ENCODE peak calls at places on chromosomes 6 and 20, in four cellular contexts. One of them, this sample, is unnamed.

GRCh38 chr6:130359736-130360135 is 6.1 kb upstream of the TMEM200A start:
- DNase-seq in bronchial epithelial cell: peak; percentile 18
- DNase-seq in tibial artery: no peak
- DNase-seq in heart left ventricle: no peak
- DNase-seq in this sample: no peak

GRCh38 chr20:57398901-57399535 is 7.8 kb downstream of the RBM38 start:
- DNase-seq in tibial artery: no peak
- DNase-seq in bronchial epithelial cell: no peak
- DNase-seq in heart left ventricle: no peak
- DNase-seq in this sample: no peak

GRCh38 chr20:34375977-34376430 is 12.9 kb downstream of the ITCH start:
- DNase-seq in bronchial epithelial cell: no peak
- DNase-seq in heart left ventricle: no peak
- DNase-seq in tibial artery: no peak
- DNase-seq in this sample: no peak

GRCh38 chr6:116371384-116372209 is 850 bp downstream of the DSE start:
- DNase-seq in bronchial epithelial cell: peak; percentile 86
- DNase-seq in heart left ventricle: peak; percentile 76
- DNase-seq in tibial artery: peak; percentile 88
- DNase-seq in this sample: peak; percentile 79

GRCh38 chr20:1001981-1002681 is at the start of gene RSPO4:
- DNase-seq in tibial artery: peak; percentile 62
- DNase-seq in bronchial epithelial cell: no peak
- DNase-seq in heart left ventricle: no peak
- DNase-seq in this sample: no peak

GRCh38 chr20:61812121-61812520 is 253.6 kb downstream of the TAF4 start:
- DNase-seq in tibial artery: no peak
- DNase-seq in heart left ventricle: no peak
- DNase-seq in bronchial epithelial cell: no peak
- DNase-seq in this sample: no peak

GRCh38 chr6:133814797-133815196 is 74.1 kb upstream of the TCF21 start:
- DNase-seq in heart left ventricle: no peak
- DNase-seq in tibial artery: no peak
- DNase-seq in bronchial epithelial cell: peak; percentile 82
- DNase-seq in this sample: peak; percentile 61

GRCh38 chr6:109240370-109241084 is 141.7 kb downstream of the CD164 start:
- DNase-seq in tibial artery: no peak
- DNase-seq in bronchial epithelial cell: no peak
- DNase-seq in heart left ventricle: no peak
- DNase-seq in this sample: no peak

GRCh38 chr6:33433001-33433559 is 13.2 kb downstream of the SYNGAP1 start:
- DNase-seq in heart left ventricle: no peak
- DNase-seq in tibial artery: peak; percentile 31
- DNase-seq in bronchial epithelial cell: no peak
- DNase-seq in this sample: no peak

GRCh38 chr6:102438181-102438580 is 1044.7 kb downstream of the GRIK2 start:
- DNase-seq in tibial artery: no peak
- DNase-seq in heart left ventricle: no peak
- DNase-seq in bronchial epithelial cell: no peak
- DNase-seq in this sample: no peak

GRCh38 chr6:149864578-149865535 is 698 bp upstream of the LRP11 start:
- DNase-seq in heart left ventricle: no peak
- DNase-seq in tibial artery: no peak
- DNase-seq in bronchial epithelial cell: peak; percentile 72
- DNase-seq in this sample: peak; percentile 42

DNA sequence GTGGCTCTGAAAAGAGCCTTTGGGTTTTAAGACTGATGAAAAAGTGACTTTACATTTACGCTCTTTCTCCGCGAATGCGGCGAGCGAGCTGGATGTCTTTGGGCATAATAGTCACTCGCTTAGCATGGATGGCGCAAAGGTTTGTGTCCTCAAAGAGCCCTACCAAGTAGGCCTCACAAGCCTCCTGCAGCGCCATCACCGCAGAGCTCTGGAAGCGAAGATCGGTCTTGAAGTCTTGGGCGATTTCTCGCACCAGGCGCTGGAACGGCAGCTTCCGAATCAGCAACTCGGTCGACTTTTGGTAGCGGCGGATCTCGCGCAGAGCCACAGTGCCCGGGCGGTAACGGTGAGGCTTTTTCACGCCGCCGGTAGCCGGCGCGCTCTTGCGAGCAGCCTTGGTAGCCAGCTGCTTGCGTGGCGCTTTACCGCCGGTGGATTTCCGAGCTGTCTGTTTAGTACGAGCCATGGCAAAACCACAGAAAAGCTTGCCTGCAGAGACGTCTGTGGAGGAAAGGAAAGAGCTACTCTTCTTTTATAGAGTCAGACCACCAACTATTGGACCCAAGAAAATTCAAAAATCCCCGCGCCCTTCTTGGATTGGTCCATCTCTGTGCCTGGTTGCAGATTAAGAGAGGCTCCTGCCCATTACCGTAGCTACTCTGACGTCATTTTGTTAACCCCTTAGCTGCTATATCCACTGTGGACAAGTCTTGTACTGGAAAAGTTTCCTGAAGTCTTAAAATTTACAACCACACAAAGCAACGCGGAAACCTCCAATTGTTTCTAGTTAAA is 55.4 kb upstream of the HFE start:
- DNase-seq in tibial artery: peak; percentile 86
- DNase-seq in heart left ventricle: peak; percentile 87
- DNase-seq in bronchial epithelial cell: peak; percentile 93
- DNase-seq in this sample: peak; percentile 95
- TF ChIP-seq CTCF in tibial artery: no peak
- TF ChIP-seq CTCF in heart left ventricle: no peak
- TF ChIP-seq CTCF in bronchial epithelial cell: peak; percentile 49
- TF ChIP-seq CTCF in this sample: peak; percentile 42

GRCh38 chr6:57216235-57217101 is 5.6 kb downstream of the RAB23 start:
- DNase-seq in heart left ventricle: peak; percentile 23
- DNase-seq in tibial artery: no peak
- DNase-seq in bronchial epithelial cell: no peak
- DNase-seq in this sample: peak; percentile 55
- TF ChIP-seq CTCF in heart left ventricle: peak; percentile 60
- TF ChIP-seq CTCF in tibial artery: no peak
- TF ChIP-seq CTCF in bronchial epithelial cell: no peak
- TF ChIP-seq CTCF in this sample: peak; percentile 33

GRCh38 chr20:38168791-38169589 is 3.9 kb upstream of the TGM2 start:
- DNase-seq in heart left ventricle: no peak
- DNase-seq in bronchial epithelial cell: peak; percentile 31
- DNase-seq in tibial artery: peak; percentile 68
- DNase-seq in this sample: no peak
- TF ChIP-seq CTCF in heart left ventricle: no peak
- TF ChIP-seq CTCF in bronchial epithelial cell: no peak
- TF ChIP-seq CTCF in tibial artery: no peak
- TF ChIP-seq CTCF in this sample: peak; percentile 42

DNA sequence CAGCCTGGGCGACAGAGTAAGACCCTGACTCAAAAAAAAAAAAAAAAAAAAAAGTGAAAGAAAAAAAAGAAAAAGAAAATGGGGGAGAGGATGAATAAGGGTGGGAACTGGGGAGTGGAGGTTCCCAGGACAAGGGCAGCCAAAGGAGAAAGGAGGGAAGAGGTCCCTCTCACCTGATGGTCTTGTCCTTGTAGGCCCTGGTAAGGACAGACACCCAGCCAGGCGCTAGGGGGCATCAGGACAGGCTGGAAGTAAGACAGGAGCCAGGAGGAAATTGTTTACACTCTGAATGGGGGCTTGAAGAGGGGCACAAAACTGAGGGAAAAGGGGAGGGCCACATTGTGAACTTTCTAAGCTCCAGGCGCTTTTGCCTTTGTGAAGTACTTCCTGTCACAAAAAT is 2.3 kb upstream of the ALDH5A1 start:
- DNase-seq in tibial artery: no peak
- DNase-seq in bronchial epithelial cell: no peak
- DNase-seq in heart left ventricle: no peak
- DNase-seq in this sample: no peak
- TF ChIP-seq CTCF in tibial artery: no peak
- TF ChIP-seq CTCF in bronchial epithelial cell: peak; percentile 38
- TF ChIP-seq CTCF in heart left ventricle: peak; percentile 27
- TF ChIP-seq CTCF in this sample: peak; percentile 8

GRCh38 chr6:12356431-12356830 is 66.3 kb downstream of the EDN1 start:
- DNase-seq in heart left ventricle: no peak
- DNase-seq in tibial artery: no peak
- DNase-seq in bronchial epithelial cell: no peak
- DNase-seq in this sample: no peak

GRCh38 chr6:12359051-12359450 is 68.9 kb downstream of the EDN1 start:
- DNase-seq in tibial artery: no peak
- DNase-seq in heart left ventricle: no peak
- DNase-seq in bronchial epithelial cell: no peak
- DNase-seq in this sample: no peak

GRCh38 chr6:12354499-12354898 is 64.3 kb downstream of the EDN1 start:
- DNase-seq in heart left ventricle: no peak
- DNase-seq in bronchial epithelial cell: peak; percentile 93
- DNase-seq in tibial artery: peak; percentile 80
- DNase-seq in this sample: peak; percentile 91

GRCh38 chr6:12355354-12355753 is 65.2 kb downstream of the EDN1 start:
- DNase-seq in bronchial epithelial cell: peak; percentile 92
- DNase-seq in heart left ventricle: no peak
- DNase-seq in tibial artery: no peak
- DNase-seq in this sample: peak; percentile 88

GRCh38 chr6:12356983-12357972 is 67.1 kb downstream of the EDN1 start:
- DNase-seq in bronchial epithelial cell: peak; percentile 68
- DNase-seq in tibial artery: no peak
- DNase-seq in heart left ventricle: no peak
- DNase-seq in this sample: no peak
- TF ChIP-seq CTCF in bronchial epithelial cell: no peak
- TF ChIP-seq CTCF in tibial artery: no peak
- TF ChIP-seq CTCF in heart left ventricle: no peak
- TF ChIP-seq CTCF in this sample: no peak

DNA sequence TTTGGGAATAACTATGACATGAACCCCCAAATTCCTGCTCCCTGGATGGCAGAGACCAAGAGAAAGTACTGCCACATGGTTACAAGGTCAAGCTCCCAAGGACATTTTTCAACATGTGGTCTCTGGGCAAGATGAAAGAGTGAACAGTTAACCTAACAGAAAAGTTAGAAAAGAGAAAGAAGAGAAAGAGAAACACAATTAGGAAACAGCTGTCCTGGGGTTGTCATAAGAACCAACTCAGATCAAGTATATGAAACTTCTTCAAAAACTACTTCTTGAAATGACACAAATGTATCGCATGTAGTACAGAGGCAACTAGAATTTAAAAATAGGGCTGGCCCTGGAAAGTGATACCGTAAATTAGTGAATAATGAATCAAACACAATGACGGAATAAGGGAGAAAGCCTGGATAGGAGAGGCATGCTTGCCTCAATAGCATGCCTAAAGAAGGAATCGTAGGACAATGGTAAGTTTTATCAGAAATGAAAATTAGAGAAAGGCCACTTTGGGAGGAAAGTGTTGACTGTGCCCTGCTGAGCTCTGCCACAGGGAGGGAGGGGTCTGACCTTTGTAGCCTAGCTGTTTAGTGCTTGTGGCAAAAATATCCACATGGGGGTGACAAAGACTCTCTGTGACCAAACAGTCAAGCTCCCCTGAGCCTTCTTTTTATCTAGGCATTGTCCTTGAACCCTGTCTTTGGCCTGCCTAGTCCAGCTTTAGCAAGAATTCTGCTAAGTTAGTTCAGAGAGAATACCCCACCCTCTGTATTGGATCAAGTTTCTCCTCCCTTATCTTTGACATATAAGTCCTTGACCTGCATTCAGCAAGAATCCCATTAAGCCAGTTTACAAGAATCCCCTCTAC is 4.3 kb upstream of the DCBLD1 start:
- DNase-seq in tibial artery: no peak
- DNase-seq in heart left ventricle: no peak
- DNase-seq in bronchial epithelial cell: peak; percentile 44
- DNase-seq in this sample: no peak
- TF ChIP-seq CTCF in tibial artery: no peak
- TF ChIP-seq CTCF in heart left ventricle: peak; percentile 40
- TF ChIP-seq CTCF in bronchial epithelial cell: peak; percentile 44
- TF ChIP-seq CTCF in this sample: peak; percentile 52

GRCh38 chr6:154675602-154676088 is 57.6 kb upstream of the SCAF8 start:
- DNase-seq in tibial artery: peak; percentile 93
- DNase-seq in bronchial epithelial cell: peak; percentile 96
- DNase-seq in heart left ventricle: peak; percentile 83
- DNase-seq in this sample: peak; percentile 88
- TF ChIP-seq CTCF in tibial artery: peak; percentile 99
- TF ChIP-seq CTCF in bronchial epithelial cell: peak; percentile 98
- TF ChIP-seq CTCF in heart left ventricle: peak; percentile 98
- TF ChIP-seq CTCF in this sample: peak; percentile 100

GRCh38 chr6:156931283-156931682 is 154.1 kb downstream of the ARID1B start:
- DNase-seq in heart left ventricle: no peak
- DNase-seq in tibial artery: no peak
- DNase-seq in bronchial epithelial cell: no peak
- DNase-seq in this sample: no peak
- TF ChIP-seq CTCF in heart left ventricle: no peak
- TF ChIP-seq CTCF in tibial artery: no peak
- TF ChIP-seq CTCF in bronchial epithelial cell: no peak
- TF ChIP-seq CTCF in this sample: no peak